ENCODE peak calls at places on chromosomes 13 and 19, in seven cellular contexts. E is HT-29, Y is dorsolateral prefrontal cortex, D is amygdala, N is activated gamma-delta T cell treated with Interleukin-2 at 50 U/mL for 16 hours, Q is mucosa of gallbladder, B is ovary. U is an unnamed sample.

GRCh38 chr19:40831502-40832430 is 18.5 kb downstream of the CYP2A6 start:
- DNase-seq in E (peak), Y (no peak), D (no peak), N (no peak), Q (no peak), B (no peak), U (peak)

GRCh38 chr13:109778102-109778542 is 8.3 kb downstream of the IRS2 start:
- DNase-seq in E (peak), Y (no peak), D (no peak), N (no peak), Q (no peak), B (no peak), U (peak)

GRCh38 chr19:48997972-48998371 is 4.3 kb downstream of the RUVBL2 start:
- DNase-seq in E (peak), Y (no peak), D (no peak), N (peak), Q (no peak), B (no peak), U (no peak)

GRCh38 chr13:20168396-20168795 is 7.5 kb upstream of the GJA3 start:
- DNase-seq in E (no peak), Y (no peak), D (no peak), N (no peak), Q (no peak), B (no peak), U (no peak)

GRCh38 chr13:80040977-80041310 is 300.0 kb downstream of the SPRY2 start:
- DNase-seq in E (no peak), Y (no peak), D (no peak), N (no peak), Q (no peak), B (no peak), U (no peak)

GRCh38 chr19:51489113-51489512 is 10.8 kb downstream of the CEACAM18 start:
- DNase-seq in E (no peak), Y (no peak), D (no peak), N (no peak), Q (no peak), B (no peak), U (no peak)

GRCh38 chr19:58334691-58335249 is 8.0 kb downstream of the ZSCAN22 start:
- DNase-seq in E (no peak), Y (no peak), D (no peak), N (no peak), Q (no peak), B (no peak), U (no peak)

GRCh38 chr19:49554701-49555181 is 25.6 kb downstream of the NOSIP start:
- DNase-seq in E (no peak), Y (no peak), D (no peak), N (peak), Q (no peak), B (no peak), U (no peak)

GRCh38 chr13:98576963-98577822 is at the start of gene STK24:
- DNase-seq in E (peak), Y (peak), D (no peak), N (peak), Q (peak), B (peak), U (peak)

GRCh38 chr19:1429750-1430149 is 8.4 kb upstream of the RPS15 start:
- DNase-seq in E (peak), Y (no peak), D (no peak), N (no peak), Q (peak), B (no peak), U (no peak)

GRCh38 chr19:45939792-45940514 is 25.4 kb upstream of the NANOS2 start:
- DNase-seq in E (no peak), Y (no peak), D (no peak), N (no peak), Q (no peak), B (no peak), U (no peak)

GRCh38 chr19:35986664-35987570 is 8.1 kb upstream of the SDHAF1 start:
- DNase-seq in E (no peak), Y (peak), D (no peak), N (no peak), Q (no peak), B (no peak), U (no peak)

GRCh38 chr19:1163934-1164683 is 10.0 kb downstream of the SBNO2 start:
- DNase-seq in E (no peak), Y (no peak), D (no peak), N (no peak), Q (no peak), B (no peak), U (no peak)

GRCh38 chr13:102291587-102292218 is 110.1 kb downstream of the FGF14 start:
- DNase-seq in E (no peak), Y (no peak), D (no peak), N (no peak), Q (no peak), B (no peak), U (peak)

GRCh38 chr13:108961542-108962125 is 332.2 kb downstream of the MYO16 start:
- DNase-seq in E (peak), Y (no peak), D (no peak), N (peak), Q (no peak), B (no peak), U (peak)

GRCh38 chr13:113220877-113221276 is 11.5 kb downstream of the CUL4A start:
- DNase-seq in E (no peak), Y (no peak), D (no peak), N (peak), Q (no peak), B (no peak), U (no peak)

GRCh38 chr19:58513694-58514563 is 2.1 kb upstream of the SLC27A5 start:
- DNase-seq in E (peak), Y (peak), D (peak), N (peak), Q (peak), B (peak), U (peak)

GRCh38 chr13:49495783-49496762 is at the start of gene PHF11:
- DNase-seq in E (peak), Y (peak), D (peak), N (peak), Q (peak), B (peak), U (peak)

U was measured in fibroblast of gingiva.